ENCODE peak calls at places on chromosomes 7 and 10, in eight cellular contexts. O, I, X, G, Y, P, F and W are unnamed samples.

GRCh38 chr7:123879628-123880027 is 34.7 kb downstream of the HYAL4 start:
- DNase-seq in G (no peak), P (no peak), O (no peak), I (no peak), F (no peak), X (no peak), Y (no peak), W (no peak)

GRCh38 chr10:52774182-52774581 is 1.6 kb upstream of the MBL2 start:
- DNase-seq in O (no peak), Y (no peak), F (no peak), G (no peak), X (no peak), P (no peak), I (no peak), W (no peak)

GRCh38 chr10:106424076-106424475 is 740.4 kb downstream of the SORCS1 start:
- DNase-seq in F (no peak), O (no peak), Y (no peak), P (no peak), X (no peak), G (no peak), I (no peak), W (no peak)

GRCh38 chr7:1649751-1650326 is 20.2 kb upstream of the ELFN1 start:
- DNase-seq in O (no peak), F (no peak), G (no peak), X (no peak), I (no peak), P (no peak), Y (no peak), W (no peak)

GRCh38 chr10:92690211-92691041 is 671 bp downstream of the HHEX start:
- DNase-seq in P (peak; percentile 68), Y (no peak), I (peak; percentile 87), F (no peak), G (peak; percentile 67), O (no peak), X (peak; percentile 60), W (no peak)

GRCh38 chr7:42722726-42723125 is 189.1 kb downstream of the C7orf25 start:
- DNase-seq in I (no peak), F (peak; percentile 36), O (no peak), X (no peak), G (no peak), P (no peak), Y (no peak), W (no peak)

GRCh38 chr7:74092321-74092963 is 8.8 kb downstream of the LIMK1 start:
- DNase-seq in Y (no peak), P (peak; percentile 70), F (no peak), X (no peak), G (no peak), O (no peak), I (no peak), W (no peak)

GRCh38 chr10:88270871-88271713 is 312.0 kb downstream of the RNLS start:
- DNase-seq in F (no peak), I (no peak), X (no peak), Y (no peak), P (peak; percentile 53), G (no peak), O (no peak), W (no peak)

GRCh38 chr7:157568785-157569584 is 232.2 kb downstream of the DNAJB6 start:
- DNase-seq in P (peak; percentile 67), I (peak; percentile 74), O (peak; percentile 47), F (no peak), Y (peak; percentile 20), X (peak; percentile 47), G (peak; percentile 29), W (peak; percentile 38)

GRCh38 chr10:79946270-79947082 is 2.4 kb downstream of the SFTPD start:
- DNase-seq in F (no peak), O (no peak), G (peak; percentile 14), X (no peak), I (no peak), Y (no peak), P (no peak), W (no peak)

GRCh38 chr7:143975617-143976016 is 21.0 kb downstream of the OR2F1 start:
- DNase-seq in I (no peak), P (no peak), Y (no peak), X (no peak), O (no peak), G (no peak), F (no peak), W (no peak)

GRCh38 chr10:37710831-37711616 is 146.4 kb downstream of the ZNF248 start:
- DNase-seq in F (no peak), X (no peak), G (no peak), I (no peak), O (no peak), Y (no peak), P (no peak), W (no peak)

GRCh38 chr10:115653473-115653872 is 560.3 kb downstream of the ATRNL1 start:
- DNase-seq in G (no peak), O (no peak), F (no peak), X (no peak), I (no peak), P (no peak), Y (no peak), W (no peak)

GRCh38 chr7:14905764-14906163 is 3.2 kb upstream of the DGKB start:
- DNase-seq in Y (no peak), G (no peak), O (no peak), I (no peak), P (no peak), X (no peak), F (no peak), W (no peak)

GRCh38 chr10:79333513-79333912 is 13.8 kb upstream of the PPIF start:
- DNase-seq in Y (no peak), G (no peak), P (no peak), F (no peak), I (no peak), X (no peak), O (no peak), W (no peak)

GRCh38 chr7:50838675-50839377 is 56.1 kb upstream of the GRB10 start:
- DNase-seq in G (no peak), O (no peak), X (no peak), Y (no peak), I (no peak), F (no peak), P (no peak), W (no peak)

GRCh38 chr7:103551006-103551405 is 105.0 kb upstream of the SLC26A5 start:
- DNase-seq in I (no peak), X (no peak), P (no peak), Y (no peak), G (no peak), O (no peak), F (no peak), W (no peak)

GRCh38 chr10:59373071-59373470 is 10.7 kb upstream of the FAM13C start:
- DNase-seq in G (no peak), X (no peak), Y (no peak), P (no peak), F (no peak), O (no peak), I (no peak), W (no peak)

GRCh38 chr7:158083526-158084310 is 503.9 kb downstream of the PTPRN2 start:
- DNase-seq in Y (no peak), G (peak; percentile 15), F (no peak), P (no peak), I (peak; percentile 44), O (no peak), X (no peak), W (no peak)

GRCh38 chr7:129569811-129570215 is 41.7 kb upstream of the NRF1 start:
- DNase-seq in Y (no peak), O (no peak), I (no peak), F (no peak), X (peak; percentile 75), P (no peak), G (peak; percentile 30), W (no peak)

GRCh38 chr7:74002474-74003017 is 25.4 kb upstream of the ELN start:
- DNase-seq in I (peak; percentile 78), O (no peak), P (no peak), F (no peak), X (no peak), Y (no peak), G (peak; percentile 63), W (no peak)

GRCh38 chr7:87628780-87629569 is 777 bp downstream of the RUNDC3B start:
- DNase-seq in G (peak; percentile 27), P (peak; percentile 15), X (peak; percentile 47), F (peak; percentile 33), Y (no peak), O (peak; percentile 49), I (peak; percentile 67), W (peak; percentile 9)

GRCh38 chr7:107327986-107328569 is 141.8 kb upstream of the GPR22 start:
- DNase-seq in O (no peak), F (peak; percentile 99), X (no peak), I (no peak), Y (no peak), P (no peak), G (no peak), W (no peak)